ENCODE peak calls at places on chromosomes 4 and X, in six cellular contexts. One of them, this sample, is unnamed. For H3K27me3, the result is how much of the 10 kb centered on the place peaks cover.

GRCh38 chr4:23114538-23114937 is 421.8 kb downstream of the GBA3 start:
- DNase-seq in GM12878: no peak
- DNase-seq in IMR-90: no peak
- DNase-seq in SK-N-SH: no peak
- DNase-seq in H1: no peak
- DNase-seq in HCT116: no peak
- DNase-seq in this sample: no peak

GRCh38 chrX:38806054-38806389 is 4.8 kb downstream of the MID1IP1 start:
- DNase-seq in GM12878: no peak
- DNase-seq in IMR-90: no peak
- DNase-seq in SK-N-SH: peak
- DNase-seq in H1: no peak
- DNase-seq in HCT116: no peak
- DNase-seq in this sample: peak

GRCh38 chr4:8585721-8586161 is 5.5 kb downstream of the GPR78 start:
- DNase-seq in GM12878: no peak
- DNase-seq in IMR-90: no peak
- DNase-seq in SK-N-SH: no peak
- DNase-seq in H1: no peak
- DNase-seq in HCT116: no peak
- DNase-seq in this sample: no peak

GRCh38 chrX:121733514-121733913 is 686.1 kb downstream of the GLUD2 start:
- DNase-seq in GM12878: no peak
- DNase-seq in IMR-90: no peak
- DNase-seq in SK-N-SH: no peak
- DNase-seq in H1: no peak
- DNase-seq in HCT116: no peak
- DNase-seq in this sample: no peak

GRCh38 chr4:163755013-163755412 is 260.5 kb downstream of the TMA16 start:
- DNase-seq in GM12878: peak
- DNase-seq in IMR-90: peak
- DNase-seq in SK-N-SH: no peak
- DNase-seq in H1: no peak
- DNase-seq in HCT116: no peak
- DNase-seq in this sample: no peak

GRCh38 chr4:5217411-5217810 is 166.1 kb downstream of the STK32B start:
- DNase-seq in GM12878: no peak
- DNase-seq in IMR-90: no peak
- DNase-seq in SK-N-SH: no peak
- DNase-seq in H1: no peak
- DNase-seq in HCT116: no peak
- DNase-seq in this sample: no peak

GRCh38 chrX:130296743-130297142 is 28.0 kb upstream of the ZNF280C start:
- DNase-seq in GM12878: no peak
- DNase-seq in IMR-90: peak
- DNase-seq in SK-N-SH: no peak
- DNase-seq in H1: no peak
- DNase-seq in HCT116: no peak
- DNase-seq in this sample: no peak

GRCh38 chr4:2090642-2091041 is 31.5 kb downstream of the NAT8L start:
- DNase-seq in GM12878: no peak
- DNase-seq in IMR-90: no peak
- DNase-seq in SK-N-SH: no peak
- DNase-seq in H1: no peak
- DNase-seq in HCT116: no peak
- DNase-seq in this sample: no peak

GRCh38 chrX:39755152-39756032 is 342.4 kb downstream of the BCOR start:
- DNase-seq in GM12878: no peak
- DNase-seq in IMR-90: peak
- DNase-seq in SK-N-SH: peak
- DNase-seq in H1: no peak
- DNase-seq in HCT116: peak
- DNase-seq in this sample: peak

GRCh38 chr4:94527556-94528233 is 76.0 kb downstream of the PDLIM5 start:
- DNase-seq in GM12878: no peak
- DNase-seq in IMR-90: no peak
- DNase-seq in SK-N-SH: no peak
- DNase-seq in H1: no peak
- DNase-seq in HCT116: no peak
- DNase-seq in this sample: no peak

GRCh38 chrX:138859421-138859820 is 147.9 kb upstream of the FGF13 start:
- DNase-seq in GM12878: no peak
- DNase-seq in IMR-90: no peak
- DNase-seq in SK-N-SH: no peak
- DNase-seq in H1: no peak
- DNase-seq in HCT116: no peak
- DNase-seq in this sample: no peak

GRCh38 chrX:65926095-65927019 is 113.5 kb downstream of the VSIG4 start:
- DNase-seq in GM12878: peak
- DNase-seq in IMR-90: no peak
- DNase-seq in SK-N-SH: no peak
- DNase-seq in H1: no peak
- DNase-seq in HCT116: no peak
- DNase-seq in this sample: peak

GRCh38 chr4:10353110-10353509 is 104.1 kb downstream of the ZNF518B start:
- DNase-seq in GM12878: no peak
- DNase-seq in IMR-90: no peak
- DNase-seq in SK-N-SH: no peak
- DNase-seq in H1: no peak
- DNase-seq in HCT116: no peak
- DNase-seq in this sample: no peak

GRCh38 chr4:10354225-10354624 is 103.0 kb downstream of the ZNF518B start:
- DNase-seq in GM12878: no peak
- DNase-seq in IMR-90: no peak
- DNase-seq in SK-N-SH: no peak
- DNase-seq in H1: no peak
- DNase-seq in HCT116: no peak
- DNase-seq in this sample: no peak

DNA sequence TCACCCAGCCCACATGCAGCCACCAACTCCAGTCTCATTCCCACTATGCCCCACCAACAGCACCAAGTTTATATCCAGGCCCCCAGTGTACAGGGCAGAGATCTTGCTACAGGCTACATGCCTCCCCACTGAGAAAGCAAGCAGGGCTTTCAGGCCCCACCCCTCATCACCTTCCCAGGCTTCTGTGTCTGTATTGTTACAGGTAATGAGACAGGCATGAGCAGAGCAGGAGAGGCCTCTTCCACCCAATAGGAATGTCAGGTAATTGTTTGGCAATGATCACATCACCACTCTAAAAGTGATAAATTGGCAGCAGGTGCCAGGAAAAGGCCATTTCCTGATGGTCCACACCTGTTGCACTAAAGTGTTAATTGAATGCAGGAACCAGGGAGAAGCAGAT is 102.5 kb downstream of the ZNF518B start:
- DNase-seq in GM12878: no peak
- DNase-seq in IMR-90: no peak
- DNase-seq in SK-N-SH: no peak
- DNase-seq in H1: no peak
- DNase-seq in HCT116: no peak
- DNase-seq in this sample: no peak
- TF ChIP-seq RAD21 in GM12878: no peak
- TF ChIP-seq RAD21 in IMR-90: no peak
- TF ChIP-seq RAD21 in SK-N-SH: no peak
- TF ChIP-seq RAD21 in H1: no peak
- TF ChIP-seq RAD21 in HCT116: no peak
- TF ChIP-seq RAD21 in this sample: no peak

GRCh38 chr4:78659264-78659663 is 107.7 kb downstream of the ANXA3 start:
- DNase-seq in GM12878: no peak
- DNase-seq in IMR-90: no peak
- DNase-seq in SK-N-SH: no peak
- DNase-seq in H1: no peak
- DNase-seq in HCT116: no peak
- DNase-seq in this sample: no peak
- H3K27ac ChIP-seq in GM12878: no peak
- H3K27ac ChIP-seq in IMR-90: no peak
- H3K27ac ChIP-seq in SK-N-SH: peak
- H3K27ac ChIP-seq in H1: no peak
- H3K27ac ChIP-seq in HCT116: no peak
- H3K27ac ChIP-seq in this sample: no peak

DNA sequence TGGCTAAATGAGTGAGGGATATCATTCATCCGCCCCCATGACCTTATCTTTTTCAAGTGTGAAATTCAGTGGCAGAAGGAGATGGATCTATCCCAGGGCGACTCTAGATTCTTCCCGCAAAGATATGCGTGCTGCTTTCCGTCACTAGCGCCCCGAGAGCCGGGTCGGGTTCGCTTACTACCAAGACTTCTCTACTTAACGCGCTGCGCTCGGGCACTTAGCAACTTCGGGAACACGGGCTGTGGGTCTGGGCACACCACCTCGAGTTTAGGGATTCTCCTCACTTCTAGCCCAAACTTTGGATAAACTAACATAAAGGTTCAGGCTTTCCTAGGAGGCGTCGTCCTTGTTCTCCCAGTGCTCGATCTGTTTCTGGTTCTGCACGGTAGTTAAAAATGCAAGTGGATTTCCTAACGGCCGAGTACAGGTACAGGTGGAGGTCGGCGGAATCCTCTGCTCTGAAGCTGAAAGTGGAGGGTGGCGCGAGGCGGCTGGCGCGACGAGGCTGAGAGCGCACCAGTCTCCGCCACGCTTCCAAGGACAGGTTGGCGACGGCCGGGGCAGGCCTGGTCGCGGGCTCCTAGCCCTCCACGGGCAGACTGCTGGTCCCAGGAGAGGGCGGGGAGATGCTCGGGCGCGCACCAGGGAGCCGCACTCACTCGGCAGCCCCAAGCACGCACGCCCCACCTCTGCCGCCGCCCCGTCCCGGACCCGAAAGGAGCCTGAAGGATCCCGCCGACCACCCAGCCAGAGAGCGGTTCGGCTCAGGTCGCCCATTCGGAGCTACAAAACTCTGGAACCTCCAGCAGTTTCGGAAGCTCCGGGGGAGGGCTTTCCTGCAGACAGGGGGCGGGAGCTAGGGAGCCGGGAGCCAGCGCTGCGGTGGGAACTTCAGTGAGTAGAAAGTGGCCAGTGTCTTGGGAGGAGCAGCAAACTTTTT is 100.8 kb upstream of the TENM3 start:
- DNase-seq in GM12878: no peak
- DNase-seq in IMR-90: peak
- DNase-seq in SK-N-SH: no peak
- DNase-seq in H1: no peak
- DNase-seq in HCT116: no peak
- DNase-seq in this sample: no peak
- H3K27me3 ChIP-seq in GM12878: under half
- H3K27me3 ChIP-seq in IMR-90: under half
- H3K27me3 ChIP-seq in SK-N-SH: under half
- H3K27me3 ChIP-seq in H1: under half
- H3K27me3 ChIP-seq in HCT116: under half
- H3K27me3 ChIP-seq in this sample: under half

DNA sequence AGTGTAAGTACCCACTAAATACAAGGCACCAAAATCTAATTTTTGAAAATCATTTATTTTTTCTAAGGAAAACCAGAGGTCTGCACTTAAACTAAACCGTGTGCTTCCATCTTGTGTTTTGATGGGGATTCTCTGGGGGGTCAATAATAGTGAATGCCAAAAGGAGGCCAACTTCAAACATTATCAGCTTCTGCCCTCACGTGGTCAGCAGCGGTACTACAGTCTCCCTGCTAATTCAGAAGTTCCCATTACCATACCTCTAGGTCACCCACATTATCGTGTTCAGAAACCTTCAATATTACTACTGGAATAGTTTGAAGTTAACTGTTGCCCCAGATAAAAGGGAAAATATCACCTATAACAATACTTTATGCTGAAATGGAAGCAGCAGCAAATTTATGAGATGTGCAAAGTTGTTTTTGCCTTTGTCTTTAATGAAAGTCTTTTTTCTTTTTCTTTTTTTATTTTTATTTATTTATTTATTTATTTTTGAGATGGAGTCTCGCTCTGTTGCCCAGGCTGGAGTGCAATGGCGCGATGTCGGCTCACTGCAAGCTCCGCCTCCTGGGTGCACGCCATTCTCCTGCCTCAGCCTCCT is 17.3 kb downstream of the CTPS2 start:
- DNase-seq in GM12878: no peak
- DNase-seq in IMR-90: peak
- DNase-seq in SK-N-SH: peak
- DNase-seq in H1: no peak
- DNase-seq in HCT116: peak
- DNase-seq in this sample: peak
- TF ChIP-seq RAD21 in GM12878: peak
- TF ChIP-seq RAD21 in IMR-90: peak
- TF ChIP-seq RAD21 in SK-N-SH: peak
- TF ChIP-seq RAD21 in H1: peak
- TF ChIP-seq RAD21 in HCT116: peak
- TF ChIP-seq RAD21 in this sample: peak

GRCh38 chr4:101200561-101200960 is 146.8 kb downstream of the PPP3CA start:
- DNase-seq in GM12878: no peak
- DNase-seq in IMR-90: peak
- DNase-seq in SK-N-SH: no peak
- DNase-seq in H1: no peak
- DNase-seq in HCT116: peak
- DNase-seq in this sample: no peak

GRCh38 chr4:101201421-101201820 is 145.9 kb downstream of the PPP3CA start:
- DNase-seq in GM12878: no peak
- DNase-seq in IMR-90: no peak
- DNase-seq in SK-N-SH: no peak
- DNase-seq in H1: no peak
- DNase-seq in HCT116: no peak
- DNase-seq in this sample: no peak

GRCh38 chr4:101198741-101199339 is 148.5 kb downstream of the PPP3CA start:
- DNase-seq in GM12878: no peak
- DNase-seq in IMR-90: no peak
- DNase-seq in SK-N-SH: no peak
- DNase-seq in H1: no peak
- DNase-seq in HCT116: no peak
- DNase-seq in this sample: no peak

GRCh38 chr4:101199507-101200285 is 147.6 kb downstream of the PPP3CA start:
- DNase-seq in GM12878: no peak
- DNase-seq in IMR-90: peak
- DNase-seq in SK-N-SH: peak
- DNase-seq in H1: no peak
- DNase-seq in HCT116: no peak
- DNase-seq in this sample: no peak

DNA sequence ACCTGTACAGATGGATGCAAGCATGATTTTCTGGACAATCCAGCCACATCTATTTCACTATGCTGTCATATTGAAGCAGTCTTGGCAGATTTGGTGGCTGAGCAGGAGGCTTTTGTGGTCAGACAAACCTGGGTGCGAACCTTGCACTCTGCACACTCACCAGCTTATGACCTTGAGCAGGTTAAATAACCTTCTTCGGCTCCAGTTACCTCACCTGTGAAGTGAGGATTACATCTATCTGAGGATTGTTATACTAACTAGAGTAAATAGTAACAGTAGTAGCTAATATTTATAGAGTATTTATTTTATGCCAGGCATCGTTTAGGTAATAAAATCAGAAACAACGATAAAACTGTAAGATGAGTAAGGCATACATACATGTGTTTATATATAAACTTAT is 150.0 kb downstream of the PPP3CA start:
- DNase-seq in GM12878: no peak
- DNase-seq in IMR-90: no peak
- DNase-seq in SK-N-SH: no peak
- DNase-seq in H1: no peak
- DNase-seq in HCT116: no peak
- DNase-seq in this sample: no peak
- H3K27ac ChIP-seq in GM12878: no peak
- H3K27ac ChIP-seq in IMR-90: no peak
- H3K27ac ChIP-seq in SK-N-SH: no peak
- H3K27ac ChIP-seq in H1: no peak
- H3K27ac ChIP-seq in HCT116: no peak
- H3K27ac ChIP-seq in this sample: no peak

GRCh38 chr4:108370291-108370690 is 201.6 kb upstream of the LEF1 start:
- DNase-seq in GM12878: no peak
- DNase-seq in IMR-90: no peak
- DNase-seq in SK-N-SH: no peak
- DNase-seq in H1: no peak
- DNase-seq in HCT116: no peak
- DNase-seq in this sample: no peak
- H3K27me3 ChIP-seq in GM12878: under half
- H3K27me3 ChIP-seq in IMR-90: under half
- H3K27me3 ChIP-seq in SK-N-SH: half or more
- H3K27me3 ChIP-seq in H1: under half
- H3K27me3 ChIP-seq in HCT116: half or more
- H3K27me3 ChIP-seq in this sample: under half